ENCODE peak calls at places on chromosomes 7 and 10, in nine cellular contexts. U, B, K, S, Q, D, P, E and A are unnamed samples.

GRCh38 chr7:72476608-72477305 is 64.6 kb upstream of the CALN1 start:
- DNase-seq in U (no peak), K (no peak), B (no peak), Q (no peak), S (no peak), D (no peak), E (no peak), P (no peak), A (no peak)

GRCh38 chr10:7027237-7027912 is 383.5 kb downstream of the SFMBT2 start:
- DNase-seq in E (no peak), S (no peak), P (no peak), B (no peak), Q (no peak), D (no peak), U (no peak), K (no peak), A (no peak)

GRCh38 chr10:100968037-100968736 is 1.1 kb upstream of the SEMA4G start:
- DNase-seq in P (no peak), B (no peak), D (no peak), S (no peak), U (no peak), E (no peak), K (no peak), Q (no peak), A (no peak)

GRCh38 chr7:120272896-120273475 is at the start of gene KCND2:
- DNase-seq in E (no peak), K (no peak), U (no peak), S (no peak), B (no peak), Q (peak), P (no peak), D (no peak), A (no peak)

GRCh38 chr7:7792089-7792488 is 73.7 kb upstream of the RPA3 start:
- DNase-seq in B (no peak), D (no peak), K (no peak), Q (no peak), U (no peak), E (no peak), P (no peak), S (peak), A (no peak)

GRCh38 chr10:90587081-90587491 is 270.8 kb downstream of the HTR7 start:
- DNase-seq in D (no peak), E (no peak), Q (no peak), S (peak), K (no peak), B (peak), P (no peak), U (no peak), A (no peak)

GRCh38 chr10:69963835-69964710 is 88.6 kb upstream of the MACROH2A2 start:
- DNase-seq in D (no peak), B (no peak), S (no peak), Q (no peak), U (no peak), E (no peak), K (no peak), P (no peak), A (no peak)

GRCh38 chr10:72297281-72297967 is 23.7 kb downstream of the DDIT4 start:
- DNase-seq in E (no peak), U (peak), B (peak), S (peak), Q (no peak), K (peak), P (no peak), D (peak), A (no peak)

GRCh38 chr7:9017251-9017650 is 583.8 kb downstream of the NXPH1 start:
- DNase-seq in P (no peak), D (no peak), E (no peak), U (no peak), K (no peak), S (no peak), Q (no peak), B (no peak), A (no peak)

GRCh38 chr7:130930260-130930659 is 196.3 kb upstream of the KLF14 start:
- DNase-seq in Q (no peak), E (no peak), U (no peak), K (peak), S (no peak), P (no peak), B (peak), D (no peak), A (no peak)